ENCODE peak calls at places on chromosomes 1 and 21, in six cellular contexts. One of them, this sample, is unnamed.

GRCh38 chr1:31374511-31375196 is 1.8 kb upstream of the FABP3 start:
- DNase-seq in GM12878: no peak
- DNase-seq in A549: no peak
- DNase-seq in endothelial cell of umbilical vein: no peak
- DNase-seq in HepG2: no peak
- DNase-seq in K562: no peak
- DNase-seq in this sample: no peak

GRCh38 chr21:21612446-21612845 is 614.2 kb downstream of the NCAM2 start:
- DNase-seq in A549: no peak
- DNase-seq in HepG2: no peak
- DNase-seq in endothelial cell of umbilical vein: peak
- DNase-seq in K562: no peak
- DNase-seq in GM12878: no peak
- DNase-seq in this sample: peak

GRCh38 chr21:45115141-45115540 is 40.8 kb downstream of the ADARB1 start:
- DNase-seq in GM12878: no peak
- DNase-seq in HepG2: no peak
- DNase-seq in endothelial cell of umbilical vein: no peak
- DNase-seq in A549: no peak
- DNase-seq in K562: no peak
- DNase-seq in this sample: no peak

GRCh38 chr1:57112148-57112547 is 146.3 kb upstream of the C8B start:
- DNase-seq in GM12878: no peak
- DNase-seq in endothelial cell of umbilical vein: no peak
- DNase-seq in HepG2: no peak
- DNase-seq in K562: no peak
- DNase-seq in A549: no peak
- DNase-seq in this sample: no peak

GRCh38 chr1:231612393-231613089 is 14.0 kb upstream of the DISC1 start:
- DNase-seq in A549: no peak
- DNase-seq in K562: no peak
- DNase-seq in GM12878: peak
- DNase-seq in endothelial cell of umbilical vein: no peak
- DNase-seq in HepG2: no peak
- DNase-seq in this sample: peak

GRCh38 chr1:203268901-203269653 is 36.2 kb upstream of the BTG2 start:
- DNase-seq in HepG2: peak
- DNase-seq in GM12878: no peak
- DNase-seq in K562: peak
- DNase-seq in A549: peak
- DNase-seq in endothelial cell of umbilical vein: peak
- DNase-seq in this sample: peak

GRCh38 chr1:243748706-243749283 is 101.2 kb downstream of the AKT3 start:
- DNase-seq in endothelial cell of umbilical vein: peak
- DNase-seq in K562: peak
- DNase-seq in HepG2: peak
- DNase-seq in A549: peak
- DNase-seq in GM12878: peak
- DNase-seq in this sample: peak

GRCh38 chr1:150960646-150961045 is 14.0 kb downstream of the CERS2 start:
- DNase-seq in HepG2: no peak
- DNase-seq in GM12878: no peak
- DNase-seq in K562: no peak
- DNase-seq in endothelial cell of umbilical vein: no peak
- DNase-seq in A549: no peak
- DNase-seq in this sample: no peak

GRCh38 chr1:65044411-65044810 is 78.1 kb upstream of the JAK1 start:
- DNase-seq in endothelial cell of umbilical vein: no peak
- DNase-seq in K562: no peak
- DNase-seq in HepG2: no peak
- DNase-seq in GM12878: no peak
- DNase-seq in A549: no peak
- DNase-seq in this sample: no peak

GRCh38 chr1:208781391-208782035 is 537.3 kb upstream of the PLXNA2 start:
- DNase-seq in K562: no peak
- DNase-seq in A549: no peak
- DNase-seq in endothelial cell of umbilical vein: no peak
- DNase-seq in GM12878: no peak
- DNase-seq in HepG2: no peak
- DNase-seq in this sample: no peak

GRCh38 chr21:39125752-39126485 is 57.3 kb downstream of the PSMG1 start:
- DNase-seq in HepG2: peak
- DNase-seq in A549: peak
- DNase-seq in K562: peak
- DNase-seq in GM12878: no peak
- DNase-seq in endothelial cell of umbilical vein: peak
- DNase-seq in this sample: peak

GRCh38 chr1:159935719-159936283 is 9.6 kb downstream of the IGSF9 start:
- DNase-seq in K562: no peak
- DNase-seq in HepG2: no peak
- DNase-seq in GM12878: no peak
- DNase-seq in A549: no peak
- DNase-seq in endothelial cell of umbilical vein: no peak
- DNase-seq in this sample: peak

GRCh38 chr21:38914531-38915385 is 109.0 kb downstream of the ETS2 start:
- DNase-seq in K562: no peak
- DNase-seq in GM12878: no peak
- DNase-seq in A549: no peak
- DNase-seq in HepG2: peak
- DNase-seq in endothelial cell of umbilical vein: no peak
- DNase-seq in this sample: peak

GRCh38 chr1:85611856-85612255 is 31.3 kb downstream of the CCN1 start:
- DNase-seq in HepG2: peak
- DNase-seq in endothelial cell of umbilical vein: no peak
- DNase-seq in GM12878: no peak
- DNase-seq in K562: no peak
- DNase-seq in A549: peak
- DNase-seq in this sample: no peak

GRCh38 chr21:34794686-34795085 is 125.9 kb downstream of the CLIC6 start:
- DNase-seq in A549: no peak
- DNase-seq in HepG2: no peak
- DNase-seq in GM12878: no peak
- DNase-seq in K562: no peak
- DNase-seq in endothelial cell of umbilical vein: no peak
- DNase-seq in this sample: no peak

GRCh38 chr21:26072891-26073615 is 97.5 kb downstream of the APP start:
- DNase-seq in HepG2: no peak
- DNase-seq in K562: no peak
- DNase-seq in GM12878: no peak
- DNase-seq in A549: no peak
- DNase-seq in endothelial cell of umbilical vein: no peak
- DNase-seq in this sample: no peak

GRCh38 chr1:226309398-226310122 is 596 bp upstream of the LIN9 start:
- DNase-seq in A549: peak
- DNase-seq in HepG2: peak
- DNase-seq in endothelial cell of umbilical vein: no peak
- DNase-seq in K562: peak
- DNase-seq in GM12878: no peak
- DNase-seq in this sample: no peak

GRCh38 chr1:110097507-110098221 is 14.6 kb upstream of the UBL4B start:
- DNase-seq in A549: no peak
- DNase-seq in GM12878: no peak
- DNase-seq in HepG2: peak
- DNase-seq in K562: no peak
- DNase-seq in endothelial cell of umbilical vein: no peak
- DNase-seq in this sample: no peak

GRCh38 chr1:23525558-23526174 is 5.4 kb downstream of the E2F2 start:
- DNase-seq in GM12878: no peak
- DNase-seq in A549: no peak
- DNase-seq in K562: peak
- DNase-seq in HepG2: no peak
- DNase-seq in endothelial cell of umbilical vein: no peak
- DNase-seq in this sample: no peak

GRCh38 chr21:38777521-38777920 is 28.2 kb upstream of the ETS2 start:
- DNase-seq in A549: no peak
- DNase-seq in HepG2: no peak
- DNase-seq in GM12878: no peak
- DNase-seq in K562: no peak
- DNase-seq in endothelial cell of umbilical vein: no peak
- DNase-seq in this sample: no peak

GRCh38 chr1:185775505-185775904 is 41.3 kb downstream of the HMCN1 start:
- DNase-seq in endothelial cell of umbilical vein: no peak
- DNase-seq in HepG2: no peak
- DNase-seq in K562: no peak
- DNase-seq in GM12878: no peak
- DNase-seq in A549: no peak
- DNase-seq in this sample: no peak

GRCh38 chr1:17984510-17985085 is 123.0 kb upstream of the IGSF21 start:
- DNase-seq in GM12878: no peak
- DNase-seq in A549: peak
- DNase-seq in endothelial cell of umbilical vein: no peak
- DNase-seq in K562: peak
- DNase-seq in HepG2: peak
- DNase-seq in this sample: peak
- TF ChIP-seq CTCF in GM12878: peak
- TF ChIP-seq CTCF in A549: peak
- TF ChIP-seq CTCF in endothelial cell of umbilical vein: no peak
- TF ChIP-seq CTCF in K562: peak
- TF ChIP-seq CTCF in HepG2: peak
- TF ChIP-seq CTCF in this sample: peak

GRCh38 chr1:58993403-58993802 is 209.6 kb upstream of the JUN start:
- DNase-seq in A549: no peak
- DNase-seq in K562: no peak
- DNase-seq in GM12878: no peak
- DNase-seq in HepG2: no peak
- DNase-seq in endothelial cell of umbilical vein: no peak
- DNase-seq in this sample: no peak
- TF ChIP-seq POLR2A in A549: no peak
- TF ChIP-seq POLR2A in K562: no peak
- TF ChIP-seq POLR2A in GM12878: no peak
- TF ChIP-seq POLR2A in HepG2: no peak
- TF ChIP-seq POLR2A in endothelial cell of umbilical vein: no peak
- TF ChIP-seq POLR2A in this sample: no peak

DNA sequence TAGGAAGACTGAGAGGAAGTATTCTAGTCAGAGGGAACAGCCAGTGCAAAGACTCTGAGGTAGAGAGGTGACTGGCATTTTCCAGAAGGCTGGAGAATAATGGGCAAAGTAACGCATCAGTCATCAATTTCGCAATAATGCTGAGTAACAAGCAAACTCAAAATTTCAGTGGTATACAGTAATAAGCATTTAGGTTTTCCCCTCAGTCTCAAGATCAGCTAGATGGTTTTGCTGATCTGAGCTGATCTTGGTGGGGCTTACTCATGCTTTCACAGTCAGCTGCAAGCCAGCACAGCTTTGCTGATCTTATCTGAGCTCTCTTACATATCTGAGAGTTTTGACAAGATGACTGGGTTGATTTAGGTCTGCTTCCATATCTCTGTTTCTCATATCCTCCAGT is 108.7 kb downstream of the TSEN15 start:
- DNase-seq in endothelial cell of umbilical vein: peak
- DNase-seq in GM12878: peak
- DNase-seq in K562: no peak
- DNase-seq in A549: peak
- DNase-seq in HepG2: no peak
- DNase-seq in this sample: peak
- TF ChIP-seq MYC in endothelial cell of umbilical vein: no peak
- TF ChIP-seq MYC in GM12878: no peak
- TF ChIP-seq MYC in K562: no peak
- TF ChIP-seq MYC in A549: no peak
- TF ChIP-seq MYC in HepG2: no peak
- TF ChIP-seq MYC in this sample: no peak

DNA sequence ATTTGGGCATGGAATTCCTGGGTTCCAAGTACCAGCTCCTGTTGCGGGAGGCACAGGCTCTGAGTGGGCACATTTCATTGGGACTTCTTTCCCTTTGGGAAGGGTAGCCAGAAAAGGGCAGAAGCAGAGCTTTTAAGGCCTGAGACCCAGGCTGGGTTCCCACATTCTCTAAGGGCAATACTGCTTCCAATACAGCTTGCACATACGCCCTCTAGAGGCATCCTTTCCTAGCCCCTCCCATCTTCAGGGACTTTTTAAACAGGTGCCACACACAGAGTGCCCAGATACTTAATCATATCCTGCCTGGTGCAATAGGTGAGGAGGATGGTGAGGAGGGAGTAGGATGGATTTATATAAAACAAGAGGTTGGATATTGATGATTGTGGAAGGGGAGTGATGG is 5.7 kb downstream of the GPR88 start:
- DNase-seq in GM12878: no peak
- DNase-seq in HepG2: peak
- DNase-seq in A549: peak
- DNase-seq in K562: peak
- DNase-seq in endothelial cell of umbilical vein: no peak
- DNase-seq in this sample: peak
- TF ChIP-seq CTCF in GM12878: peak
- TF ChIP-seq CTCF in HepG2: peak
- TF ChIP-seq CTCF in A549: peak
- TF ChIP-seq CTCF in K562: peak
- TF ChIP-seq CTCF in endothelial cell of umbilical vein: no peak
- TF ChIP-seq CTCF in this sample: peak

GRCh38 chr1:32431736-32432400 is 33.0 kb upstream of the ZBTB8B start:
- DNase-seq in A549: no peak
- DNase-seq in endothelial cell of umbilical vein: no peak
- DNase-seq in GM12878: peak
- DNase-seq in HepG2: no peak
- DNase-seq in K562: no peak
- DNase-seq in this sample: no peak
- TF ChIP-seq POLR2A in A549: no peak
- TF ChIP-seq POLR2A in endothelial cell of umbilical vein: no peak
- TF ChIP-seq POLR2A in GM12878: no peak
- TF ChIP-seq POLR2A in HepG2: no peak
- TF ChIP-seq POLR2A in K562: no peak
- TF ChIP-seq POLR2A in this sample: no peak

DNA sequence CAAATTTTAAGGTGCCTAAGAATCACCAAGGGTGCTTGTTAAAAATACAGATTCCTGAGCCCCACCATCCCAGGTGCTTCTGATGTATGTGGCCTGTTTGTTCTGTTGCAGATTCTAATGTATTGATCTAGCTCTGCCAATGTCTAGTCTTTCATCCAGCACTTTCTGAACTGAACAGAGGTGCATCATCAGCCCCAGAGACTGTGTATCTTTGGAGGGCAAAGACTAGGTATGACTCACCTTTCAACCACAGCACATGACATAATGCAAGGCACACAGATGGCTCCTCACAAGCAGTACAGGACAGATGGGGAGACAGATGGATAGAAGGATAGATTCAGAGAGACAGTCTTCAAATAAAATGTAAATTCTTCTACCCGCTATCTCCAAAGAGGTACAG is 32.3 kb downstream of the CD58 start:
- DNase-seq in endothelial cell of umbilical vein: no peak
- DNase-seq in HepG2: peak
- DNase-seq in GM12878: no peak
- DNase-seq in K562: no peak
- DNase-seq in A549: peak
- DNase-seq in this sample: no peak
- TF ChIP-seq MYC in endothelial cell of umbilical vein: no peak
- TF ChIP-seq MYC in HepG2: no peak
- TF ChIP-seq MYC in GM12878: no peak
- TF ChIP-seq MYC in K562: no peak
- TF ChIP-seq MYC in A549: no peak
- TF ChIP-seq MYC in this sample: no peak

DNA sequence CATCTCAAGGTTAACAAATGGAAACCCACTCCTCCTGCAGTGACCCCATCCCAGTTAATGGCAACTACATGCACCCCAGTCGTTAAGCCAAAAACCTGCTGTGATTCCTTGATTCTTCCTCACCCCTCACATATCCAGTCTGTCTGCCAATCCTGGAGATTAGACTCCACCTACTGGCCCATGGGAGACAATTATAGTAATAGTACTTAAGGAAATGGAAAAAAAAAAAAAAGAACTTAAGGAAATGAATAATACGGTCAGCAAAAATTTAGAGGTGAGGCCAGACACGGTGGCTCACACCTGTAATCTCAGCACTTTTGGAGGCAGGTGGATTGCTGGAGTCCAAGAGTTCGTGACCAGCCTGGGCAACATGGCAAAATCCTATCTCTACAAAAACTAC is 7.0 kb downstream of the NOL9 start:
- DNase-seq in A549: no peak
- DNase-seq in endothelial cell of umbilical vein: peak
- DNase-seq in HepG2: no peak
- DNase-seq in GM12878: no peak
- DNase-seq in K562: no peak
- DNase-seq in this sample: peak
- TF ChIP-seq CTCF in A549: no peak
- TF ChIP-seq CTCF in endothelial cell of umbilical vein: peak
- TF ChIP-seq CTCF in HepG2: no peak
- TF ChIP-seq CTCF in GM12878: no peak
- TF ChIP-seq CTCF in K562: no peak
- TF ChIP-seq CTCF in this sample: no peak

This sample was measured in NB4.